ENCODE peak calls at places on chromosome 19, in nine cellular contexts. One of them, this sample, is unnamed.

GRCh38 chr19:16611121-16611520 is 16.9 kb downstream of the MED26 start:
- DNase-seq in cardiac fibroblast: no peak
- DNase-seq in astrocyte of the cerebellum: no peak
- DNase-seq in AG04450: no peak
- DNase-seq in hepatocyte: no peak
- DNase-seq in AG04449: no peak
- DNase-seq in A549: no peak
- DNase-seq in endodermal cell: no peak
- DNase-seq in AG09309: no peak
- DNase-seq in this sample: no peak

GRCh38 chr19:56145698-56146097 is 4.6 kb downstream of the ZNF444 start:
- DNase-seq in cardiac fibroblast: no peak
- DNase-seq in astrocyte of the cerebellum: no peak
- DNase-seq in AG04450: no peak
- DNase-seq in hepatocyte: no peak
- DNase-seq in AG04449: no peak
- DNase-seq in A549: no peak
- DNase-seq in endodermal cell: no peak
- DNase-seq in AG09309: no peak
- DNase-seq in this sample: no peak

GRCh38 chr19:35818445-35818844 is 5.8 kb upstream of the PRODH2 start:
- DNase-seq in cardiac fibroblast: no peak
- DNase-seq in astrocyte of the cerebellum: no peak
- DNase-seq in AG04450: no peak
- DNase-seq in hepatocyte: no peak
- DNase-seq in AG04449: no peak
- DNase-seq in A549: no peak
- DNase-seq in endodermal cell: no peak
- DNase-seq in AG09309: no peak
- DNase-seq in this sample: no peak

GRCh38 chr19:16957151-16957662 is 68.4 kb downstream of the F2RL3 start:
- DNase-seq in cardiac fibroblast: peak
- DNase-seq in astrocyte of the cerebellum: no peak
- DNase-seq in AG04450: no peak
- DNase-seq in hepatocyte: no peak
- DNase-seq in AG04449: no peak
- DNase-seq in A549: no peak
- DNase-seq in endodermal cell: peak
- DNase-seq in AG09309: peak
- DNase-seq in this sample: no peak

GRCh38 chr19:1680976-1681375 is 28.6 kb upstream of the TCF3 start:
- DNase-seq in cardiac fibroblast: no peak
- DNase-seq in astrocyte of the cerebellum: no peak
- DNase-seq in AG04450: no peak
- DNase-seq in hepatocyte: no peak
- DNase-seq in AG04449: no peak
- DNase-seq in A549: no peak
- DNase-seq in endodermal cell: peak
- DNase-seq in AG09309: no peak
- DNase-seq in this sample: no peak

GRCh38 chr19:5470264-5470671 is 15.1 kb downstream of the ZNRF4 start:
- DNase-seq in cardiac fibroblast: no peak
- DNase-seq in astrocyte of the cerebellum: no peak
- DNase-seq in AG04450: no peak
- DNase-seq in hepatocyte: peak
- DNase-seq in AG04449: no peak
- DNase-seq in A549: no peak
- DNase-seq in endodermal cell: no peak
- DNase-seq in AG09309: no peak
- DNase-seq in this sample: no peak

GRCh38 chr19:862529-863304 is 3.3 kb downstream of the CFD start:
- DNase-seq in cardiac fibroblast: peak
- DNase-seq in astrocyte of the cerebellum: no peak
- DNase-seq in AG04450: no peak
- DNase-seq in hepatocyte: peak
- DNase-seq in AG04449: no peak
- DNase-seq in A549: no peak
- DNase-seq in endodermal cell: peak
- DNase-seq in AG09309: no peak
- DNase-seq in this sample: peak

GRCh38 chr19:18057557-18057956 is 29.2 kb downstream of the IL12RB1 start:
- DNase-seq in cardiac fibroblast: peak
- DNase-seq in astrocyte of the cerebellum: no peak
- DNase-seq in AG04450: no peak
- DNase-seq in hepatocyte: no peak
- DNase-seq in AG04449: no peak
- DNase-seq in A549: no peak
- DNase-seq in endodermal cell: no peak
- DNase-seq in AG09309: no peak
- DNase-seq in this sample: no peak

GRCh38 chr19:29849234-29849633 is 37.4 kb downstream of the CCNE1 start:
- DNase-seq in cardiac fibroblast: no peak
- DNase-seq in astrocyte of the cerebellum: no peak
- DNase-seq in AG04450: no peak
- DNase-seq in hepatocyte: no peak
- DNase-seq in AG04449: no peak
- DNase-seq in A549: no peak
- DNase-seq in endodermal cell: peak
- DNase-seq in AG09309: no peak
- DNase-seq in this sample: no peak

GRCh38 chr19:46661020-46661731 is at the start of gene DACT3:
- DNase-seq in cardiac fibroblast: peak
- DNase-seq in astrocyte of the cerebellum: peak
- DNase-seq in AG04450: peak
- DNase-seq in hepatocyte: peak
- DNase-seq in AG04449: peak
- DNase-seq in A549: peak
- DNase-seq in endodermal cell: peak
- DNase-seq in AG09309: peak
- DNase-seq in this sample: peak

GRCh38 chr19:43984687-43985000 is 656 bp downstream of the ZNF155 start:
- DNase-seq in cardiac fibroblast: no peak
- DNase-seq in astrocyte of the cerebellum: no peak
- DNase-seq in AG04450: no peak
- DNase-seq in hepatocyte: no peak
- DNase-seq in AG04449: no peak
- DNase-seq in A549: no peak
- DNase-seq in endodermal cell: peak
- DNase-seq in AG09309: no peak
- DNase-seq in this sample: no peak

GRCh38 chr19:35552534-35553384 is 7.3 kb downstream of the TMEM147 start:
- DNase-seq in cardiac fibroblast: no peak
- DNase-seq in astrocyte of the cerebellum: no peak
- DNase-seq in AG04450: no peak
- DNase-seq in hepatocyte: no peak
- DNase-seq in AG04449: no peak
- DNase-seq in A549: no peak
- DNase-seq in endodermal cell: no peak
- DNase-seq in AG09309: no peak
- DNase-seq in this sample: no peak

GRCh38 chr19:19204181-19204580 is 967 bp upstream of the NR2C2AP start:
- DNase-seq in cardiac fibroblast: no peak
- DNase-seq in astrocyte of the cerebellum: no peak
- DNase-seq in AG04450: no peak
- DNase-seq in hepatocyte: no peak
- DNase-seq in AG04449: no peak
- DNase-seq in A549: no peak
- DNase-seq in endodermal cell: no peak
- DNase-seq in AG09309: no peak
- DNase-seq in this sample: no peak

DNA sequence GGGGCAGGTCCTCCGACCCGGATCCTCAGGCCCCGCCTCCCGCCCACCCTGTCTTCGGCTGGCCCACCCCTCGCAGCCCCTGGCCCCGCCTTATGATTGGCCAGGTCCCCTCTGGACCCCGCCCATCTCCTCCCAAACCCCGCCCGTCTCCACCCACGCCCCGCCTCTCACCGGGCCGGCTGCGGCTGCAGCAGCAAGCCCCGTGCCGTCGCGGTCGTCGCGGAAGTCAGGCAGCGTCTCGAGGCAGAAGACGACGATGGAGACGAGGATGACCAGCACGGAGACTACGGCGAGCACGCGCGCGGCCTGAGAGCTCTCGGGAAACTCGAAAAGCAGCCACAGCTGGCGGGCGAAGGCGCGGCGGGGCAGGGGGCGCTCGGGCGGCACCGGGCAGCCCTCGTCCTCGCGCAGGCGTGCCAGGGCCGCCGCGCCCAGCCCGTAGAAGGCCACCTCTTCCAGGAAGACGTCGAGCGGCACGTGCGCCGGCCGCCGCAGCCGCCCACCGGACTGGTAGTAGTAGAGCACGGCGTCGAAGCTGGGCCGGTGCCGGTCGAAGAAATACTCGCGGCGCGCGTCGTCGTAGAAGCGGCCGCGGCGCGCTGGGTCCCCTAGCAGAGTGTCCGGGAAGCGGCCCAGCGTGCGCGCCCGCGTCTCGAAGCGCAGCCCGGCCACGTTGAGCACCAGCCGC is 495 bp downstream of the KCNA7 start:
- DNase-seq in cardiac fibroblast: no peak
- DNase-seq in astrocyte of the cerebellum: no peak
- DNase-seq in AG04450: no peak
- DNase-seq in hepatocyte: no peak
- DNase-seq in AG04449: no peak
- DNase-seq in A549: no peak
- DNase-seq in endodermal cell: peak
- DNase-seq in AG09309: no peak
- DNase-seq in this sample: no peak
- H3K4me3 ChIP-seq in cardiac fibroblast: no peak
- H3K4me3 ChIP-seq in astrocyte of the cerebellum: no peak
- H3K4me3 ChIP-seq in AG04450: no peak
- H3K4me3 ChIP-seq in hepatocyte: no peak
- H3K4me3 ChIP-seq in AG04449: peak
- H3K4me3 ChIP-seq in A549: no peak
- H3K4me3 ChIP-seq in endodermal cell: no peak
- H3K4me3 ChIP-seq in AG09309: no peak
- H3K4me3 ChIP-seq in this sample: no peak

GRCh38 chr19:52535831-52536800 is 8.6 kb downstream of the ZNF808 start:
- DNase-seq in cardiac fibroblast: peak
- DNase-seq in astrocyte of the cerebellum: peak
- DNase-seq in AG04450: peak
- DNase-seq in hepatocyte: peak
- DNase-seq in AG04449: no peak
- DNase-seq in A549: no peak
- DNase-seq in endodermal cell: peak
- DNase-seq in AG09309: no peak
- DNase-seq in this sample: peak
- TF ChIP-seq CTCF in cardiac fibroblast: peak
- TF ChIP-seq CTCF in astrocyte of the cerebellum: peak
- TF ChIP-seq CTCF in AG04450: no peak
- TF ChIP-seq CTCF in hepatocyte: no peak
- TF ChIP-seq CTCF in AG04449: peak
- TF ChIP-seq CTCF in A549: no peak
- TF ChIP-seq CTCF in endodermal cell: peak
- TF ChIP-seq CTCF in AG09309: peak
- TF ChIP-seq CTCF in this sample: no peak

GRCh38 chr19:54369082-54369691 is 4.5 kb upstream of the LAIR1 start:
- DNase-seq in cardiac fibroblast: no peak
- DNase-seq in astrocyte of the cerebellum: no peak
- DNase-seq in AG04450: no peak
- DNase-seq in hepatocyte: no peak
- DNase-seq in AG04449: no peak
- DNase-seq in A549: no peak
- DNase-seq in endodermal cell: no peak
- DNase-seq in AG09309: no peak
- DNase-seq in this sample: no peak
- H3K4me3 ChIP-seq in cardiac fibroblast: no peak
- H3K4me3 ChIP-seq in astrocyte of the cerebellum: no peak
- H3K4me3 ChIP-seq in AG04450: no peak
- H3K4me3 ChIP-seq in hepatocyte: no peak
- H3K4me3 ChIP-seq in AG04449: no peak
- H3K4me3 ChIP-seq in A549: no peak
- H3K4me3 ChIP-seq in endodermal cell: no peak
- H3K4me3 ChIP-seq in AG09309: no peak
- H3K4me3 ChIP-seq in this sample: no peak

GRCh38 chr19:3978145-3978544 is 7.1 kb downstream of the EEF2 start:
- DNase-seq in cardiac fibroblast: no peak
- DNase-seq in astrocyte of the cerebellum: no peak
- DNase-seq in AG04450: no peak
- DNase-seq in hepatocyte: no peak
- DNase-seq in AG04449: no peak
- DNase-seq in A549: no peak
- DNase-seq in endodermal cell: peak
- DNase-seq in AG09309: no peak
- DNase-seq in this sample: no peak

GRCh38 chr19:3979289-3979673 is 6.0 kb downstream of the EEF2 start:
- DNase-seq in cardiac fibroblast: no peak
- DNase-seq in astrocyte of the cerebellum: no peak
- DNase-seq in AG04450: no peak
- DNase-seq in hepatocyte: no peak
- DNase-seq in AG04449: no peak
- DNase-seq in A549: no peak
- DNase-seq in endodermal cell: no peak
- DNase-seq in AG09309: no peak
- DNase-seq in this sample: no peak

GRCh38 chr19:3975637-3976087 is 4.8 kb upstream of the DAPK3 start:
- DNase-seq in cardiac fibroblast: no peak
- DNase-seq in astrocyte of the cerebellum: no peak
- DNase-seq in AG04450: no peak
- DNase-seq in hepatocyte: no peak
- DNase-seq in AG04449: no peak
- DNase-seq in A549: no peak
- DNase-seq in endodermal cell: peak
- DNase-seq in AG09309: no peak
- DNase-seq in this sample: no peak

GRCh38 chr19:3976495-3977241 is 5.8 kb upstream of the DAPK3 start:
- DNase-seq in cardiac fibroblast: no peak
- DNase-seq in astrocyte of the cerebellum: no peak
- DNase-seq in AG04450: no peak
- DNase-seq in hepatocyte: no peak
- DNase-seq in AG04449: no peak
- DNase-seq in A549: no peak
- DNase-seq in endodermal cell: peak
- DNase-seq in AG09309: no peak
- DNase-seq in this sample: no peak

GRCh38 chr19:3977242-3978143 is 6.6 kb upstream of the DAPK3 start:
- DNase-seq in cardiac fibroblast: no peak
- DNase-seq in astrocyte of the cerebellum: no peak
- DNase-seq in AG04450: no peak
- DNase-seq in hepatocyte: peak
- DNase-seq in AG04449: no peak
- DNase-seq in A549: no peak
- DNase-seq in endodermal cell: peak
- DNase-seq in AG09309: no peak
- DNase-seq in this sample: no peak
- TF ChIP-seq CTCF in cardiac fibroblast: peak
- TF ChIP-seq CTCF in astrocyte of the cerebellum: peak
- TF ChIP-seq CTCF in AG04450: peak
- TF ChIP-seq CTCF in hepatocyte: no peak
- TF ChIP-seq CTCF in AG04449: no peak
- TF ChIP-seq CTCF in A549: no peak
- TF ChIP-seq CTCF in endodermal cell: peak
- TF ChIP-seq CTCF in AG09309: peak
- TF ChIP-seq CTCF in this sample: no peak

GRCh38 chr19:12936582-12936981 is 1.8 kb upstream of the CALR start:
- DNase-seq in cardiac fibroblast: no peak
- DNase-seq in astrocyte of the cerebellum: no peak
- DNase-seq in AG04450: no peak
- DNase-seq in hepatocyte: no peak
- DNase-seq in AG04449: no peak
- DNase-seq in A549: no peak
- DNase-seq in endodermal cell: peak
- DNase-seq in AG09309: no peak
- DNase-seq in this sample: no peak
- H3K4me3 ChIP-seq in cardiac fibroblast: no peak
- H3K4me3 ChIP-seq in astrocyte of the cerebellum: no peak
- H3K4me3 ChIP-seq in AG04450: no peak
- H3K4me3 ChIP-seq in hepatocyte: no peak
- H3K4me3 ChIP-seq in AG04449: no peak
- H3K4me3 ChIP-seq in A549: no peak
- H3K4me3 ChIP-seq in endodermal cell: no peak
- H3K4me3 ChIP-seq in AG09309: no peak
- H3K4me3 ChIP-seq in this sample: no peak

GRCh38 chr19:45038931-45039893 is at the start of gene CLASRP:
- DNase-seq in cardiac fibroblast: peak
- DNase-seq in astrocyte of the cerebellum: peak
- DNase-seq in AG04450: peak
- DNase-seq in hepatocyte: peak
- DNase-seq in AG04449: peak
- DNase-seq in A549: peak
- DNase-seq in endodermal cell: peak
- DNase-seq in AG09309: peak
- DNase-seq in this sample: peak
- TF ChIP-seq CTCF in cardiac fibroblast: no peak
- TF ChIP-seq CTCF in astrocyte of the cerebellum: no peak
- TF ChIP-seq CTCF in AG04450: no peak
- TF ChIP-seq CTCF in hepatocyte: no peak
- TF ChIP-seq CTCF in AG04449: no peak
- TF ChIP-seq CTCF in A549: no peak
- TF ChIP-seq CTCF in endodermal cell: no peak
- TF ChIP-seq CTCF in AG09309: no peak
- TF ChIP-seq CTCF in this sample: no peak